ENCODE peak calls at places on chromosomes 13 and 19, in nine cellular contexts. B is activated CD4-positive, alpha-beta T cell treated with anti-CD3 and anti-CD28 coated beads for 48 hours; S is NCI-H460; H is cardiac muscle cell; T is HS-5; P is stimulated activated CD8-positive, alpha-beta memory T cell treated with anti-CD3 and anti-CD28 coated beads, Interleukin-4, amount 100 ng/mL, for 1 hour; I is astrocyte of the spinal cord; Q is GM23338; A is CD4-positive, alpha-beta T cell. G is an unnamed sample.

GRCh38 chr19:1907563-1908363 is 2.6 kb downstream of the ADAT3 start:
- DNase-seq in I (no peak), A (no peak), Q (no peak), P (no peak), T (no peak), S (no peak), H (no peak), B (no peak), G (no peak)

GRCh38 chr13:32802159-32802558 is 214.1 kb upstream of the KL start:
- DNase-seq in Q (no peak), P (no peak), I (no peak), A (no peak), T (no peak), S (no peak), B (no peak), H (no peak), G (no peak)

GRCh38 chr19:48393559-48394330 is at the start of gene GRIN2D:
- DNase-seq in I (peak; percentile 24), Q (peak; percentile 65), T (no peak), H (peak; percentile 47), B (no peak), S (no peak), P (no peak), A (no peak), G (peak; percentile 46)

GRCh38 chr13:77031869-77032268 is 4.9 kb upstream of the FBXL3 start:
- DNase-seq in T (no peak), I (no peak), S (no peak), A (no peak), Q (no peak), H (no peak), P (no peak), B (no peak), G (no peak)

GRCh38 chr13:27259831-27260230 is 8.5 kb downstream of the RPL21 start:
- DNase-seq in P (no peak), I (no peak), A (no peak), Q (no peak), H (no peak), B (no peak), S (no peak), T (no peak), G (no peak)

GRCh38 chr19:50500060-50500752 is 10.8 kb downstream of the JOSD2 start:
- DNase-seq in T (no peak), I (no peak), Q (peak; percentile 68), A (no peak), S (no peak), P (no peak), H (no peak), B (no peak), G (peak; percentile 18)

GRCh38 chr13:39815345-39816111 is 160.1 kb downstream of the COG6 start:
- DNase-seq in Q (no peak), I (peak; percentile 27), A (no peak), S (no peak), B (no peak), T (no peak), P (no peak), H (peak; percentile 67), G (no peak)

GRCh38 chr19:9793051-9793591 is 24.6 kb upstream of the ZNF846 start:
- DNase-seq in Q (peak; percentile 75), A (peak; percentile 38), T (no peak), S (no peak), H (peak; percentile 68), I (peak; percentile 45), B (peak; percentile 77), P (peak; percentile 41), G (peak; percentile 37)

GRCh38 chr13:93775027-93775426 is 548.4 kb downstream of the GPC6 start:
- DNase-seq in T (no peak), S (no peak), Q (no peak), B (no peak), I (no peak), H (no peak), P (no peak), A (no peak), G (no peak)

GRCh38 chr13:110784748-110785147 is 71.2 kb downstream of the ING1 start:
- DNase-seq in B (no peak), A (no peak), H (no peak), P (no peak), Q (no peak), I (no peak), T (no peak), S (no peak), G (no peak)